ENCODE peak calls at places on chromosome X, in eight cellular contexts. R is OCI-LY7, T is RWPE2, V is left lung, E is cardiac muscle cell, H is upper lobe of right lung, Q is Panc1, Y is SJSA1. L is an unnamed sample.

GRCh38 chrX:17377795-17378194 is 2.8 kb downstream of the NHS start:
- DNase-seq in R (no peak), T (no peak), Q (no peak), V (no peak), E (no peak), H (no peak), Y (no peak), L (no peak)

GRCh38 chrX:134480061-134480460 is 20.1 kb downstream of the HPRT1 start:
- DNase-seq in Q (no peak), V (no peak), E (no peak), H (no peak), Y (no peak), T (no peak), R (no peak), L (no peak)

GRCh38 chrX:113986427-113986826 is 597.5 kb upstream of the HTR2C start:
- DNase-seq in V (no peak), H (no peak), Y (no peak), E (no peak), R (no peak), Q (no peak), T (no peak), L (no peak)

GRCh38 chrX:7943600-7944245 is 16.5 kb upstream of the PNPLA4 start:
- DNase-seq in H (no peak), T (no peak), E (no peak), Q (no peak), R (no peak), V (no peak), Y (no peak), L (no peak)

GRCh38 chrX:104122829-104123228 is 10.5 kb downstream of the ZCCHC18 start:
- DNase-seq in Q (no peak), T (no peak), V (no peak), E (no peak), R (peak; percentile 51), Y (no peak), H (no peak), L (peak; percentile 38)

GRCh38 chrX:153495362-153495751 is 577 bp downstream of the BGN start:
- DNase-seq in Q (no peak), T (no peak), Y (no peak), R (no peak), E (no peak), H (no peak), V (no peak), L (no peak)

GRCh38 chrX:147637190-147637589 is 274.5 kb upstream of the FMR1 start:
- DNase-seq in Y (no peak), Q (no peak), V (no peak), T (no peak), R (no peak), H (no peak), E (no peak), L (no peak)

GRCh38 chrX:140764401-140764919 is 54.9 kb downstream of the LINC00632 start:
- DNase-seq in R (no peak), Y (no peak), H (no peak), E (peak; percentile 57), T (no peak), Q (no peak), V (peak; percentile 50), L (no peak)

GRCh38 chrX:78123190-78123589 is 16.3 kb downstream of the TAF9B start:
- DNase-seq in E (no peak), Y (no peak), Q (no peak), R (no peak), T (no peak), H (no peak), V (no peak), L (no peak)
- H3K36me3 ChIP-seq in E (peaks cover 46% of the 10 kb centered on the region), Y (peaks cover 88% of the 10 kb centered on the region), Q (peaks cover 53% of the 10 kb centered on the region), R (peaks cover 99% of the 10 kb centered on the region), T (peaks cover 100% of the 10 kb centered on the region), H (peaks cover 72% of the 10 kb centered on the region), V (no peaks in the 10 kb centered on the region), L (peaks cover 44% of the 10 kb centered on the region)

GRCh38 chrX:19747672-19748610 is 139.5 kb downstream of the SH3KBP1 start:
- DNase-seq in H (no peak), V (peak; percentile 58), R (peak; percentile 83), Q (no peak), T (no peak), E (no peak), Y (no peak), L (peak; percentile 85)
- H3K4me1 ChIP-seq in H (peaks cover 15% of the 10 kb centered on the region), V (peaks cover 3% of the 10 kb centered on the region), R (peaks cover 98% of the 10 kb centered on the region), Q (no peaks in the 10 kb centered on the region), T (no peaks in the 10 kb centered on the region), E (no peaks in the 10 kb centered on the region), Y (no peaks in the 10 kb centered on the region), L (peaks cover 97% of the 10 kb centered on the region)

GRCh38 chrX:106780259-106780658 is 22.2 kb upstream of the TBC1D8B start:
- DNase-seq in V (no peak), Q (no peak), E (no peak), R (no peak), H (no peak), T (no peak), Y (no peak), L (no peak)
- H3K27ac ChIP-seq in V (no peak overlapping the region), Q (no peak overlapping the region), E (no peak overlapping the region), R (no peak overlapping the region), H (no peak overlapping the region), T (no peak overlapping the region), Y (no peak overlapping the region), L (no peak overlapping the region)

GRCh38 chrX:40058719-40059118 is 39.0 kb downstream of the BCOR start:
- DNase-seq in Y (no peak), H (peak; percentile 62), T (no peak), E (no peak), V (no peak), Q (no peak), R (no peak), L (no peak)
- H3K36me3 ChIP-seq in Y (peaks cover 65% of the 10 kb centered on the region), H (peaks cover 50% of the 10 kb centered on the region), T (peaks cover 40% of the 10 kb centered on the region), E (peaks cover 53% of the 10 kb centered on the region), V (no peaks in the 10 kb centered on the region), Q (peaks cover 13% of the 10 kb centered on the region), R (peaks cover 100% of the 10 kb centered on the region), L (peaks cover 24% of the 10 kb centered on the region)

GRCh38 chrX:49303346-49303745 is at the start of gene GAGE10:
- DNase-seq in E (no peak), H (no peak), Y (no peak), Q (no peak), V (no peak), T (no peak), R (no peak), L (no peak)
- H3K4me1 ChIP-seq in E (no peaks in the 10 kb centered on the region), H (no peaks in the 10 kb centered on the region), Y (no peaks in the 10 kb centered on the region), Q (no peaks in the 10 kb centered on the region), V (no peaks in the 10 kb centered on the region), T (no peaks in the 10 kb centered on the region), R (no peaks in the 10 kb centered on the region), L (no peaks in the 10 kb centered on the region)

DNA sequence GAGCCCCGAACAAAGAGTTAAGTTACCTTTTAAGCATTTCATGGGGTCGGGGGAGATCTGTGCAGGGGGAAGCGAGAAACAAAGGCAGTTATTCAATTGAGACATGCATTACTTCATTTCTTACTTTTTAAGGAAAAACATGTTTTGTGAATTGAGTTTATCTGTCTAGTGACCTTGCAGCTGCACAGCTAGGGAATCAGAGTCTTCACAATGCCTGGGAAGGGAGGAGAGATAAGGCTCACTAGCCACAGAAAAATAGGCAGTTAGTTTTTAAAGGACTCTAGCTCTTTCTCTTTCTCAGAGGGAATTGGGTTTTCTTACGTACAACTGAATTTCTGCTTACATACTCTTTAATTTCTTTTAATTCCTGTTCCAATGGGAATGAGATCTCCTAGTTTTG is 26.2 kb upstream of the ZBTB33 start:
- DNase-seq in R (no peak), Y (no peak), H (no peak), T (no peak), E (no peak), Q (no peak), V (no peak), L (no peak)
- H3K27ac ChIP-seq in R (no peak overlapping the region), Y (no peak overlapping the region), H (no peak overlapping the region), T (no peak overlapping the region), E (no peak overlapping the region), Q (no peak overlapping the region), V (no peak overlapping the region), L (no peak overlapping the region)

DNA sequence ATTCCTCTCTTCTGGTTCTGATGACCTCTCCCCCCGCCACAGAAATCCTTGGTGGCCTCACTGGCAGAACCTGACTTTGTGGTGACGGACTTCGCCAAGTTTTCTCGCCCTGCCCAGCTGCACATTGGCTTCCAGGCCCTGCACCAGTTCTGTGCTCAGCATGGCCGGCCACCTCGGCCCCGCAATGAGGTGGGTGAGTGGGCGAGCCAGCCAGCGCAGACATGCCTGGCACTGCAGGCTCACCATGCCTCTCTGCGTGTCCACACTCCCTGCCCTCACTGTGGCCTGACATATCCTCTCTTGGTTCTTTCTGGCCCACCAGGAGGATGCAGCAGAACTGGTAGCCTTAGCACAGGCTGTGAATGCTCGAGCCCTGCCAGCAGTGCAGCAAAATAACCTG is 8.7 kb downstream of the UBA1 start:
- DNase-seq in Y (no peak), E (no peak), H (no peak), T (no peak), Q (no peak), R (no peak), V (no peak), L (no peak)
- H3K36me3 ChIP-seq in Y (peaks cover 82% of the 10 kb centered on the region), E (peaks cover 83% of the 10 kb centered on the region), H (peaks cover 67% of the 10 kb centered on the region), T (peaks cover 82% of the 10 kb centered on the region), Q (peaks cover 26% of the 10 kb centered on the region), R (peaks cover 96% of the 10 kb centered on the region), V (no peaks in the 10 kb centered on the region), L (peaks cover 71% of the 10 kb centered on the region)